ENCODE peak calls at places on chromosome 17, in four cellular contexts. Y is WTC11, U is GM12891, R is HS-5. F is an unnamed sample.

GRCh38 chr17:6454495-6455320 is 10.5 kb downstream of the PIMREG start:
- DNase-seq in R (no peak), U (no peak), Y (peak), F (no peak)

GRCh38 chr17:44664867-44665266 is 8.6 kb downstream of the MEIOC start:
- DNase-seq in U (no peak), R (no peak), Y (no peak), F (no peak)

GRCh38 chr17:66860204-66860603 is 25.3 kb downstream of the CACNG5 start:
- DNase-seq in Y (no peak), R (no peak), U (no peak), F (no peak)

GRCh38 chr17:39651908-39652634 is 13.1 kb upstream of the TCAP start:
- DNase-seq in U (no peak), Y (no peak), R (no peak), F (no peak)

GRCh38 chr17:63834431-63835166 is 7.1 kb upstream of the FTSJ3 start:
- DNase-seq in R (no peak), U (peak), Y (peak), F (peak)

GRCh38 chr17:68398731-68399637 is 58.3 kb downstream of the WIPI1 start:
- DNase-seq in U (peak), Y (peak), R (peak), F (peak)

GRCh38 chr17:60749708-60750107 is 72.1 kb downstream of the BCAS3 start:
- DNase-seq in Y (no peak), U (no peak), R (no peak), F (no peak)

GRCh38 chr17:36888236-36888957 is 48.9 kb upstream of the LHX1 start:
- DNase-seq in U (no peak), R (no peak), Y (no peak), F (no peak)

GRCh38 chr17:32565401-32565800 is 78.6 kb downstream of the CDK5R1 start:
- DNase-seq in R (no peak), U (no peak), Y (no peak), F (no peak)

GRCh38 chr17:44779211-44780025 is 20.6 kb downstream of the ADAM11 start:
- DNase-seq in Y (peak), R (no peak), U (peak), F (peak)

GRCh38 chr17:79760197-79760906 is 17.6 kb upstream of the CBX2 start:
- DNase-seq in U (no peak), R (no peak), Y (no peak), F (no peak)

GRCh38 chr17:73657473-73658116 is 13.3 kb upstream of the SDK2 start:
- DNase-seq in Y (peak), R (no peak), U (no peak), F (peak)

GRCh38 chr17:57097832-57098421 is 12.9 kb downstream of the AKAP1 start:
- DNase-seq in R (no peak), Y (no peak), U (no peak), F (no peak)

GRCh38 chr17:4796550-4796915 is 569 bp downstream of the PSMB6 start:
- DNase-seq in R (no peak), U (no peak), Y (peak), F (peak)

GRCh38 chr17:81510798-81511549 is 1.6 kb downstream of the ACTG1 start:
- DNase-seq in R (no peak), Y (no peak), U (no peak), F (no peak)

GRCh38 chr17:34996422-34997029 is 16.2 kb downstream of the LIG3 start:
- DNase-seq in Y (no peak), U (no peak), R (no peak), F (no peak)

GRCh38 chr17:38415250-38416194 is 12.7 kb upstream of the ARHGAP23 start:
- DNase-seq in R (no peak), U (no peak), Y (peak), F (no peak)

GRCh38 chr17:79800325-79801155 is 3.7 kb upstream of the CBX8 start:
- DNase-seq in R (no peak), U (no peak), Y (peak), F (no peak)

GRCh38 chr17:70563301-70563820 is 394.0 kb downstream of the KCNJ2 start:
- DNase-seq in Y (no peak), U (no peak), R (no peak), F (no peak)

GRCh38 chr17:8698142-8699050 is 46.2 kb downstream of the CCDC42 start:
- DNase-seq in R (no peak), U (no peak), Y (no peak), F (peak)

GRCh38 chr17:52027620-52028019 is 130.9 kb downstream of the CA10 start:
- DNase-seq in R (peak), Y (no peak), U (no peak), F (no peak)

GRCh38 chr17:48723555-48724239 is 712 bp downstream of the PRAC2 start:
- DNase-seq in Y (peak), U (no peak), R (no peak), F (no peak)